ENCODE peak calls at places on chromosomes 13 and 19, in ten cellular contexts. One of them, this sample, is unnamed.

GRCh38 chr19:38046254-38047047 is 139.4 kb downstream of the SIPA1L3 start:
- DNase-seq in NCI-H510A treated with DMSO at 0.1 percent for 48 hours: no peak
- DNase-seq in amniotic stem cell: no peak
- DNase-seq in NCI-H1105 treated with DMSO at 0.1 percent for 48 hours: no peak
- DNase-seq in GOT3: no peak
- DNase-seq in activated CD8-positive, alpha-beta memory T cell treated with anti-CD3 and anti-CD28 coated beads, Interleukin-2, amount 50 U/mL, for 4 hours: no peak
- DNase-seq in activated CD4-positive, alpha-beta memory T cell treated with anti-CD3 and anti-CD28 coated beads for 36 hours: peak; percentile 15
- DNase-seq in cardiac muscle cell: no peak
- DNase-seq in stimulated activated CD4-positive, alpha-beta T cell treated with anti-CD3 and anti-CD28 coated beads, Interleukin-15, amount 100 ng/mL, for 24 hours: peak; percentile 23
- DNase-seq in pancreas: no peak
- DNase-seq in this sample: no peak

GRCh38 chr13:107716241-107716640 is 499.1 kb downstream of the LIG4 start:
- DNase-seq in cardiac muscle cell: no peak
- DNase-seq in GOT3: no peak
- DNase-seq in NCI-H1105 treated with DMSO at 0.1 percent for 48 hours: no peak
- DNase-seq in stimulated activated CD4-positive, alpha-beta T cell treated with anti-CD3 and anti-CD28 coated beads, Interleukin-15, amount 100 ng/mL, for 24 hours: no peak
- DNase-seq in activated CD8-positive, alpha-beta memory T cell treated with anti-CD3 and anti-CD28 coated beads, Interleukin-2, amount 50 U/mL, for 4 hours: no peak
- DNase-seq in activated CD4-positive, alpha-beta memory T cell treated with anti-CD3 and anti-CD28 coated beads for 36 hours: no peak
- DNase-seq in pancreas: no peak
- DNase-seq in NCI-H510A treated with DMSO at 0.1 percent for 48 hours: no peak
- DNase-seq in amniotic stem cell: no peak
- DNase-seq in this sample: no peak

GRCh38 chr19:35404879-35405622 is 34.2 kb downstream of the GPR42 start:
- DNase-seq in activated CD8-positive, alpha-beta memory T cell treated with anti-CD3 and anti-CD28 coated beads, Interleukin-2, amount 50 U/mL, for 4 hours: no peak
- DNase-seq in NCI-H510A treated with DMSO at 0.1 percent for 48 hours: no peak
- DNase-seq in amniotic stem cell: peak; percentile 31
- DNase-seq in stimulated activated CD4-positive, alpha-beta T cell treated with anti-CD3 and anti-CD28 coated beads, Interleukin-15, amount 100 ng/mL, for 24 hours: peak; percentile 81
- DNase-seq in GOT3: peak; percentile 70
- DNase-seq in cardiac muscle cell: no peak
- DNase-seq in NCI-H1105 treated with DMSO at 0.1 percent for 48 hours: no peak
- DNase-seq in pancreas: no peak
- DNase-seq in activated CD4-positive, alpha-beta memory T cell treated with anti-CD3 and anti-CD28 coated beads for 36 hours: peak; percentile 90
- DNase-seq in this sample: no peak

GRCh38 chr19:49456351-49456750 is 3.3 kb downstream of the ALDH16A1 start:
- DNase-seq in GOT3: no peak
- DNase-seq in NCI-H510A treated with DMSO at 0.1 percent for 48 hours: no peak
- DNase-seq in cardiac muscle cell: no peak
- DNase-seq in stimulated activated CD4-positive, alpha-beta T cell treated with anti-CD3 and anti-CD28 coated beads, Interleukin-15, amount 100 ng/mL, for 24 hours: no peak
- DNase-seq in NCI-H1105 treated with DMSO at 0.1 percent for 48 hours: no peak
- DNase-seq in amniotic stem cell: no peak
- DNase-seq in activated CD8-positive, alpha-beta memory T cell treated with anti-CD3 and anti-CD28 coated beads, Interleukin-2, amount 50 U/mL, for 4 hours: no peak
- DNase-seq in pancreas: no peak
- DNase-seq in activated CD4-positive, alpha-beta memory T cell treated with anti-CD3 and anti-CD28 coated beads for 36 hours: no peak
- DNase-seq in this sample: no peak

GRCh38 chr19:4057913-4058695 is 8.6 kb downstream of the ZBTB7A start:
- DNase-seq in cardiac muscle cell: no peak
- DNase-seq in activated CD4-positive, alpha-beta memory T cell treated with anti-CD3 and anti-CD28 coated beads for 36 hours: peak; percentile 75
- DNase-seq in stimulated activated CD4-positive, alpha-beta T cell treated with anti-CD3 and anti-CD28 coated beads, Interleukin-15, amount 100 ng/mL, for 24 hours: peak; percentile 74
- DNase-seq in pancreas: peak; percentile 75
- DNase-seq in NCI-H1105 treated with DMSO at 0.1 percent for 48 hours: no peak
- DNase-seq in NCI-H510A treated with DMSO at 0.1 percent for 48 hours: no peak
- DNase-seq in amniotic stem cell: no peak
- DNase-seq in GOT3: no peak
- DNase-seq in activated CD8-positive, alpha-beta memory T cell treated with anti-CD3 and anti-CD28 coated beads, Interleukin-2, amount 50 U/mL, for 4 hours: peak; percentile 76
- DNase-seq in this sample: no peak

GRCh38 chr19:46340051-46340659 is 6.7 kb upstream of the PPP5C start:
- DNase-seq in pancreas: no peak
- DNase-seq in cardiac muscle cell: no peak
- DNase-seq in activated CD8-positive, alpha-beta memory T cell treated with anti-CD3 and anti-CD28 coated beads, Interleukin-2, amount 50 U/mL, for 4 hours: no peak
- DNase-seq in GOT3: no peak
- DNase-seq in NCI-H1105 treated with DMSO at 0.1 percent for 48 hours: no peak
- DNase-seq in amniotic stem cell: no peak
- DNase-seq in stimulated activated CD4-positive, alpha-beta T cell treated with anti-CD3 and anti-CD28 coated beads, Interleukin-15, amount 100 ng/mL, for 24 hours: no peak
- DNase-seq in activated CD4-positive, alpha-beta memory T cell treated with anti-CD3 and anti-CD28 coated beads for 36 hours: no peak
- DNase-seq in NCI-H510A treated with DMSO at 0.1 percent for 48 hours: no peak
- DNase-seq in this sample: no peak

GRCh38 chr19:46480409-46480808 is 9.0 kb upstream of the PNMA8A start:
- DNase-seq in activated CD8-positive, alpha-beta memory T cell treated with anti-CD3 and anti-CD28 coated beads, Interleukin-2, amount 50 U/mL, for 4 hours: no peak
- DNase-seq in activated CD4-positive, alpha-beta memory T cell treated with anti-CD3 and anti-CD28 coated beads for 36 hours: no peak
- DNase-seq in NCI-H510A treated with DMSO at 0.1 percent for 48 hours: peak; percentile 30
- DNase-seq in stimulated activated CD4-positive, alpha-beta T cell treated with anti-CD3 and anti-CD28 coated beads, Interleukin-15, amount 100 ng/mL, for 24 hours: no peak
- DNase-seq in NCI-H1105 treated with DMSO at 0.1 percent for 48 hours: no peak
- DNase-seq in amniotic stem cell: no peak
- DNase-seq in GOT3: no peak
- DNase-seq in pancreas: no peak
- DNase-seq in cardiac muscle cell: peak; percentile 68
- DNase-seq in this sample: no peak

GRCh38 chr13:76848596-76848995 is 37.6 kb downstream of the KCTD12 start:
- DNase-seq in cardiac muscle cell: no peak
- DNase-seq in activated CD8-positive, alpha-beta memory T cell treated with anti-CD3 and anti-CD28 coated beads, Interleukin-2, amount 50 U/mL, for 4 hours: no peak
- DNase-seq in amniotic stem cell: no peak
- DNase-seq in NCI-H510A treated with DMSO at 0.1 percent for 48 hours: no peak
- DNase-seq in activated CD4-positive, alpha-beta memory T cell treated with anti-CD3 and anti-CD28 coated beads for 36 hours: no peak
- DNase-seq in stimulated activated CD4-positive, alpha-beta T cell treated with anti-CD3 and anti-CD28 coated beads, Interleukin-15, amount 100 ng/mL, for 24 hours: no peak
- DNase-seq in NCI-H1105 treated with DMSO at 0.1 percent for 48 hours: no peak
- DNase-seq in GOT3: no peak
- DNase-seq in pancreas: no peak
- DNase-seq in this sample: no peak

GRCh38 chr13:21898990-21899389 is 228.1 kb downstream of the FGF9 start:
- DNase-seq in amniotic stem cell: no peak
- DNase-seq in NCI-H510A treated with DMSO at 0.1 percent for 48 hours: no peak
- DNase-seq in NCI-H1105 treated with DMSO at 0.1 percent for 48 hours: no peak
- DNase-seq in cardiac muscle cell: no peak
- DNase-seq in GOT3: no peak
- DNase-seq in activated CD8-positive, alpha-beta memory T cell treated with anti-CD3 and anti-CD28 coated beads, Interleukin-2, amount 50 U/mL, for 4 hours: no peak
- DNase-seq in activated CD4-positive, alpha-beta memory T cell treated with anti-CD3 and anti-CD28 coated beads for 36 hours: no peak
- DNase-seq in pancreas: no peak
- DNase-seq in stimulated activated CD4-positive, alpha-beta T cell treated with anti-CD3 and anti-CD28 coated beads, Interleukin-15, amount 100 ng/mL, for 24 hours: no peak
- DNase-seq in this sample: no peak

GRCh38 chr19:1333789-1334188 is 48.1 kb downstream of the EFNA2 start:
- DNase-seq in NCI-H510A treated with DMSO at 0.1 percent for 48 hours: no peak
- DNase-seq in cardiac muscle cell: no peak
- DNase-seq in activated CD4-positive, alpha-beta memory T cell treated with anti-CD3 and anti-CD28 coated beads for 36 hours: no peak
- DNase-seq in pancreas: no peak
- DNase-seq in activated CD8-positive, alpha-beta memory T cell treated with anti-CD3 and anti-CD28 coated beads, Interleukin-2, amount 50 U/mL, for 4 hours: no peak
- DNase-seq in amniotic stem cell: no peak
- DNase-seq in stimulated activated CD4-positive, alpha-beta T cell treated with anti-CD3 and anti-CD28 coated beads, Interleukin-15, amount 100 ng/mL, for 24 hours: no peak
- DNase-seq in GOT3: no peak
- DNase-seq in NCI-H1105 treated with DMSO at 0.1 percent for 48 hours: no peak
- DNase-seq in this sample: no peak

GRCh38 chr19:10855879-10856522 is 7.8 kb downstream of the C19orf38 start:
- DNase-seq in activated CD4-positive, alpha-beta memory T cell treated with anti-CD3 and anti-CD28 coated beads for 36 hours: peak; percentile 47
- DNase-seq in cardiac muscle cell: peak; percentile 11
- DNase-seq in pancreas: peak; percentile 64
- DNase-seq in NCI-H510A treated with DMSO at 0.1 percent for 48 hours: peak; percentile 33
- DNase-seq in GOT3: no peak
- DNase-seq in activated CD8-positive, alpha-beta memory T cell treated with anti-CD3 and anti-CD28 coated beads, Interleukin-2, amount 50 U/mL, for 4 hours: no peak
- DNase-seq in amniotic stem cell: no peak
- DNase-seq in NCI-H1105 treated with DMSO at 0.1 percent for 48 hours: no peak
- DNase-seq in stimulated activated CD4-positive, alpha-beta T cell treated with anti-CD3 and anti-CD28 coated beads, Interleukin-15, amount 100 ng/mL, for 24 hours: peak; percentile 46
- DNase-seq in this sample: no peak

GRCh38 chr19:7533925-7534480 is 1.5 kb upstream of the PNPLA6 start:
- DNase-seq in cardiac muscle cell: peak; percentile 92
- DNase-seq in activated CD8-positive, alpha-beta memory T cell treated with anti-CD3 and anti-CD28 coated beads, Interleukin-2, amount 50 U/mL, for 4 hours: peak; percentile 81
- DNase-seq in amniotic stem cell: peak; percentile 52
- DNase-seq in pancreas: peak; percentile 89
- DNase-seq in stimulated activated CD4-positive, alpha-beta T cell treated with anti-CD3 and anti-CD28 coated beads, Interleukin-15, amount 100 ng/mL, for 24 hours: peak; percentile 88
- DNase-seq in activated CD4-positive, alpha-beta memory T cell treated with anti-CD3 and anti-CD28 coated beads for 36 hours: peak; percentile 91
- DNase-seq in NCI-H1105 treated with DMSO at 0.1 percent for 48 hours: peak; percentile 80
- DNase-seq in GOT3: peak; percentile 28
- DNase-seq in NCI-H510A treated with DMSO at 0.1 percent for 48 hours: peak; percentile 62
- DNase-seq in this sample: peak; percentile 52

GRCh38 chr19:6458695-6459355 is 767 bp downstream of the SLC25A23 start:
- DNase-seq in GOT3: no peak
- DNase-seq in pancreas: no peak
- DNase-seq in NCI-H1105 treated with DMSO at 0.1 percent for 48 hours: no peak
- DNase-seq in amniotic stem cell: no peak
- DNase-seq in cardiac muscle cell: no peak
- DNase-seq in NCI-H510A treated with DMSO at 0.1 percent for 48 hours: no peak
- DNase-seq in stimulated activated CD4-positive, alpha-beta T cell treated with anti-CD3 and anti-CD28 coated beads, Interleukin-15, amount 100 ng/mL, for 24 hours: no peak
- DNase-seq in activated CD4-positive, alpha-beta memory T cell treated with anti-CD3 and anti-CD28 coated beads for 36 hours: no peak
- DNase-seq in activated CD8-positive, alpha-beta memory T cell treated with anti-CD3 and anti-CD28 coated beads, Interleukin-2, amount 50 U/mL, for 4 hours: no peak
- DNase-seq in this sample: no peak

GRCh38 chr13:67298297-67298696 is 68.2 kb upstream of the PCDH9 start:
- DNase-seq in NCI-H1105 treated with DMSO at 0.1 percent for 48 hours: no peak
- DNase-seq in activated CD4-positive, alpha-beta memory T cell treated with anti-CD3 and anti-CD28 coated beads for 36 hours: no peak
- DNase-seq in NCI-H510A treated with DMSO at 0.1 percent for 48 hours: no peak
- DNase-seq in activated CD8-positive, alpha-beta memory T cell treated with anti-CD3 and anti-CD28 coated beads, Interleukin-2, amount 50 U/mL, for 4 hours: no peak
- DNase-seq in pancreas: no peak
- DNase-seq in amniotic stem cell: no peak
- DNase-seq in stimulated activated CD4-positive, alpha-beta T cell treated with anti-CD3 and anti-CD28 coated beads, Interleukin-15, amount 100 ng/mL, for 24 hours: no peak
- DNase-seq in GOT3: no peak
- DNase-seq in cardiac muscle cell: no peak
- DNase-seq in this sample: no peak

GRCh38 chr13:49657241-49657641 is 28.9 kb downstream of the ARL11 start:
- DNase-seq in cardiac muscle cell: no peak
- DNase-seq in activated CD8-positive, alpha-beta memory T cell treated with anti-CD3 and anti-CD28 coated beads, Interleukin-2, amount 50 U/mL, for 4 hours: no peak
- DNase-seq in GOT3: no peak
- DNase-seq in activated CD4-positive, alpha-beta memory T cell treated with anti-CD3 and anti-CD28 coated beads for 36 hours: no peak
- DNase-seq in NCI-H1105 treated with DMSO at 0.1 percent for 48 hours: no peak
- DNase-seq in pancreas: no peak
- DNase-seq in amniotic stem cell: no peak
- DNase-seq in stimulated activated CD4-positive, alpha-beta T cell treated with anti-CD3 and anti-CD28 coated beads, Interleukin-15, amount 100 ng/mL, for 24 hours: no peak
- DNase-seq in NCI-H510A treated with DMSO at 0.1 percent for 48 hours: no peak
- DNase-seq in this sample: no peak

GRCh38 chr13:79637086-79637763 is 156.3 kb downstream of the NDFIP2 start:
- DNase-seq in cardiac muscle cell: peak; percentile 30
- DNase-seq in NCI-H1105 treated with DMSO at 0.1 percent for 48 hours: no peak
- DNase-seq in GOT3: no peak
- DNase-seq in NCI-H510A treated with DMSO at 0.1 percent for 48 hours: no peak
- DNase-seq in activated CD8-positive, alpha-beta memory T cell treated with anti-CD3 and anti-CD28 coated beads, Interleukin-2, amount 50 U/mL, for 4 hours: no peak
- DNase-seq in activated CD4-positive, alpha-beta memory T cell treated with anti-CD3 and anti-CD28 coated beads for 36 hours: no peak
- DNase-seq in amniotic stem cell: no peak
- DNase-seq in pancreas: no peak
- DNase-seq in stimulated activated CD4-positive, alpha-beta T cell treated with anti-CD3 and anti-CD28 coated beads, Interleukin-15, amount 100 ng/mL, for 24 hours: no peak
- DNase-seq in this sample: peak; percentile 13

GRCh38 chr19:49506575-49507105 is 5.8 kb upstream of the FCGRT start:
- DNase-seq in cardiac muscle cell: peak; percentile 69
- DNase-seq in NCI-H1105 treated with DMSO at 0.1 percent for 48 hours: peak; percentile 56
- DNase-seq in activated CD4-positive, alpha-beta memory T cell treated with anti-CD3 and anti-CD28 coated beads for 36 hours: peak; percentile 87
- DNase-seq in GOT3: no peak
- DNase-seq in amniotic stem cell: no peak
- DNase-seq in pancreas: peak; percentile 86
- DNase-seq in stimulated activated CD4-positive, alpha-beta T cell treated with anti-CD3 and anti-CD28 coated beads, Interleukin-15, amount 100 ng/mL, for 24 hours: peak; percentile 81
- DNase-seq in NCI-H510A treated with DMSO at 0.1 percent for 48 hours: peak; percentile 30
- DNase-seq in activated CD8-positive, alpha-beta memory T cell treated with anti-CD3 and anti-CD28 coated beads, Interleukin-2, amount 50 U/mL, for 4 hours: peak; percentile 77
- DNase-seq in this sample: no peak

GRCh38 chr19:3108775-3109174 is 14.6 kb downstream of the GNA11 start:
- DNase-seq in pancreas: no peak
- DNase-seq in GOT3: no peak
- DNase-seq in amniotic stem cell: peak; percentile 16
- DNase-seq in activated CD4-positive, alpha-beta memory T cell treated with anti-CD3 and anti-CD28 coated beads for 36 hours: peak; percentile 79
- DNase-seq in cardiac muscle cell: peak; percentile 75
- DNase-seq in NCI-H510A treated with DMSO at 0.1 percent for 48 hours: peak; percentile 21
- DNase-seq in stimulated activated CD4-positive, alpha-beta T cell treated with anti-CD3 and anti-CD28 coated beads, Interleukin-15, amount 100 ng/mL, for 24 hours: peak; percentile 82
- DNase-seq in NCI-H1105 treated with DMSO at 0.1 percent for 48 hours: peak; percentile 47
- DNase-seq in activated CD8-positive, alpha-beta memory T cell treated with anti-CD3 and anti-CD28 coated beads, Interleukin-2, amount 50 U/mL, for 4 hours: peak; percentile 78
- DNase-seq in this sample: no peak

GRCh38 chr19:17538684-17539287 is 16.7 kb upstream of the COLGALT1 start:
- DNase-seq in NCI-H1105 treated with DMSO at 0.1 percent for 48 hours: no peak
- DNase-seq in GOT3: no peak
- DNase-seq in stimulated activated CD4-positive, alpha-beta T cell treated with anti-CD3 and anti-CD28 coated beads, Interleukin-15, amount 100 ng/mL, for 24 hours: no peak
- DNase-seq in activated CD4-positive, alpha-beta memory T cell treated with anti-CD3 and anti-CD28 coated beads for 36 hours: no peak
- DNase-seq in pancreas: no peak
- DNase-seq in amniotic stem cell: no peak
- DNase-seq in activated CD8-positive, alpha-beta memory T cell treated with anti-CD3 and anti-CD28 coated beads, Interleukin-2, amount 50 U/mL, for 4 hours: no peak
- DNase-seq in cardiac muscle cell: no peak
- DNase-seq in NCI-H510A treated with DMSO at 0.1 percent for 48 hours: no peak
- DNase-seq in this sample: no peak

GRCh38 chr19:48858984-48859710 is 9.3 kb downstream of the PLEKHA4 start:
- DNase-seq in GOT3: no peak
- DNase-seq in amniotic stem cell: no peak
- DNase-seq in stimulated activated CD4-positive, alpha-beta T cell treated with anti-CD3 and anti-CD28 coated beads, Interleukin-15, amount 100 ng/mL, for 24 hours: peak; percentile 90
- DNase-seq in cardiac muscle cell: no peak
- DNase-seq in activated CD4-positive, alpha-beta memory T cell treated with anti-CD3 and anti-CD28 coated beads for 36 hours: peak; percentile 90
- DNase-seq in pancreas: peak; percentile 74
- DNase-seq in activated CD8-positive, alpha-beta memory T cell treated with anti-CD3 and anti-CD28 coated beads, Interleukin-2, amount 50 U/mL, for 4 hours: peak; percentile 78
- DNase-seq in NCI-H1105 treated with DMSO at 0.1 percent for 48 hours: no peak
- DNase-seq in NCI-H510A treated with DMSO at 0.1 percent for 48 hours: no peak
- DNase-seq in this sample: no peak

GRCh38 chr19:41144403-41144802 is 30.2 kb downstream of the CYP2F1 start:
- DNase-seq in NCI-H1105 treated with DMSO at 0.1 percent for 48 hours: peak; percentile 40
- DNase-seq in NCI-H510A treated with DMSO at 0.1 percent for 48 hours: peak; percentile 50
- DNase-seq in GOT3: no peak
- DNase-seq in activated CD8-positive, alpha-beta memory T cell treated with anti-CD3 and anti-CD28 coated beads, Interleukin-2, amount 50 U/mL, for 4 hours: peak; percentile 88
- DNase-seq in amniotic stem cell: peak; percentile 36
- DNase-seq in activated CD4-positive, alpha-beta memory T cell treated with anti-CD3 and anti-CD28 coated beads for 36 hours: peak; percentile 91
- DNase-seq in stimulated activated CD4-positive, alpha-beta T cell treated with anti-CD3 and anti-CD28 coated beads, Interleukin-15, amount 100 ng/mL, for 24 hours: peak; percentile 91
- DNase-seq in pancreas: peak; percentile 82
- DNase-seq in cardiac muscle cell: peak; percentile 70
- DNase-seq in this sample: peak; percentile 35

This sample was measured in LNCaP clone FGC.